ENCODE peak calls at places on chromosomes 1 and 21, in eight cellular contexts. One of them, this sample, is unnamed.

GRCh38 chr1:158679289-158679688 is 7.2 kb downstream of the SPTA1 start:
- DNase-seq in endothelial cell: no peak
- DNase-seq in bronchial epithelial cell: no peak
- DNase-seq in AG10803: no peak
- DNase-seq in mucosa of descending colon: no peak
- DNase-seq in progenitor cell of endocrine pancreas: no peak
- DNase-seq in heart right ventricle: no peak
- DNase-seq in HCT116: no peak
- DNase-seq in this sample: no peak

GRCh38 chr1:211257831-211258225 is 1.3 kb upstream of the RCOR3 start:
- DNase-seq in endothelial cell: no peak
- DNase-seq in bronchial epithelial cell: no peak
- DNase-seq in AG10803: peak; percentile 12
- DNase-seq in mucosa of descending colon: no peak
- DNase-seq in progenitor cell of endocrine pancreas: no peak
- DNase-seq in heart right ventricle: no peak
- DNase-seq in HCT116: no peak
- DNase-seq in this sample: no peak

GRCh38 chr1:154325583-154326545 is 539 bp downstream of the ATP8B2 start:
- DNase-seq in endothelial cell: peak; percentile 90
- DNase-seq in bronchial epithelial cell: peak; percentile 61
- DNase-seq in AG10803: peak; percentile 92
- DNase-seq in mucosa of descending colon: no peak
- DNase-seq in progenitor cell of endocrine pancreas: peak; percentile 64
- DNase-seq in heart right ventricle: peak; percentile 85
- DNase-seq in HCT116: peak; percentile 73
- DNase-seq in this sample: peak; percentile 76

GRCh38 chr1:218459878-218460277 is 114.7 kb downstream of the TGFB2 start:
- DNase-seq in endothelial cell: no peak
- DNase-seq in bronchial epithelial cell: peak; percentile 78
- DNase-seq in AG10803: peak; percentile 92
- DNase-seq in mucosa of descending colon: no peak
- DNase-seq in progenitor cell of endocrine pancreas: no peak
- DNase-seq in heart right ventricle: peak; percentile 44
- DNase-seq in HCT116: peak; percentile 59
- DNase-seq in this sample: no peak

GRCh38 chr1:230816018-230816417 is 52.3 kb downstream of the C1orf198 start:
- DNase-seq in endothelial cell: no peak
- DNase-seq in bronchial epithelial cell: no peak
- DNase-seq in AG10803: no peak
- DNase-seq in mucosa of descending colon: no peak
- DNase-seq in progenitor cell of endocrine pancreas: no peak
- DNase-seq in heart right ventricle: no peak
- DNase-seq in HCT116: no peak
- DNase-seq in this sample: no peak

GRCh38 chr1:232566093-232566492 is 63.8 kb downstream of the SIPA1L2 start:
- DNase-seq in endothelial cell: no peak
- DNase-seq in bronchial epithelial cell: no peak
- DNase-seq in AG10803: no peak
- DNase-seq in mucosa of descending colon: no peak
- DNase-seq in progenitor cell of endocrine pancreas: no peak
- DNase-seq in heart right ventricle: no peak
- DNase-seq in HCT116: no peak
- DNase-seq in this sample: no peak

GRCh38 chr1:44807364-44808062 is 362 bp upstream of the DYNLT4 start:
- DNase-seq in endothelial cell: peak; percentile 83
- DNase-seq in bronchial epithelial cell: peak; percentile 99
- DNase-seq in AG10803: peak; percentile 100
- DNase-seq in mucosa of descending colon: peak; percentile 96
- DNase-seq in progenitor cell of endocrine pancreas: peak; percentile 63
- DNase-seq in heart right ventricle: peak; percentile 99
- DNase-seq in HCT116: peak; percentile 98
- DNase-seq in this sample: peak; percentile 51

GRCh38 chr1:5978452-5978851 is 13.8 kb downstream of the NPHP4 start:
- DNase-seq in endothelial cell: no peak
- DNase-seq in bronchial epithelial cell: no peak
- DNase-seq in AG10803: no peak
- DNase-seq in mucosa of descending colon: no peak
- DNase-seq in progenitor cell of endocrine pancreas: no peak
- DNase-seq in heart right ventricle: no peak
- DNase-seq in HCT116: no peak
- DNase-seq in this sample: no peak

GRCh38 chr1:151165281-151165737 is 393 bp downstream of the LYSMD1 start:
- DNase-seq in endothelial cell: peak; percentile 17
- DNase-seq in bronchial epithelial cell: peak; percentile 16
- DNase-seq in AG10803: peak; percentile 59
- DNase-seq in mucosa of descending colon: peak; percentile 48
- DNase-seq in progenitor cell of endocrine pancreas: peak; percentile 15
- DNase-seq in heart right ventricle: peak; percentile 66
- DNase-seq in HCT116: no peak
- DNase-seq in this sample: peak; percentile 35

GRCh38 chr1:57258616-57259330 is 165.1 kb downstream of the DAB1 start:
- DNase-seq in endothelial cell: no peak
- DNase-seq in bronchial epithelial cell: no peak
- DNase-seq in AG10803: peak; percentile 71
- DNase-seq in mucosa of descending colon: no peak
- DNase-seq in progenitor cell of endocrine pancreas: no peak
- DNase-seq in heart right ventricle: no peak
- DNase-seq in HCT116: no peak
- DNase-seq in this sample: no peak

GRCh38 chr1:85278853-85279314 is 2.5 kb upstream of the BCL10 start:
- DNase-seq in endothelial cell: no peak
- DNase-seq in bronchial epithelial cell: peak; percentile 98
- DNase-seq in AG10803: peak; percentile 91
- DNase-seq in mucosa of descending colon: no peak
- DNase-seq in progenitor cell of endocrine pancreas: no peak
- DNase-seq in heart right ventricle: no peak
- DNase-seq in HCT116: peak; percentile 87
- DNase-seq in this sample: no peak

GRCh38 chr1:8284167-8284566 is 33.7 kb upstream of the SLC45A1 start:
- DNase-seq in endothelial cell: no peak
- DNase-seq in bronchial epithelial cell: peak; percentile 18
- DNase-seq in AG10803: peak; percentile 24
- DNase-seq in mucosa of descending colon: no peak
- DNase-seq in progenitor cell of endocrine pancreas: no peak
- DNase-seq in heart right ventricle: no peak
- DNase-seq in HCT116: no peak
- DNase-seq in this sample: no peak

GRCh38 chr1:211118407-211119102 is 15.4 kb downstream of the KCNH1 start:
- DNase-seq in endothelial cell: no peak
- DNase-seq in bronchial epithelial cell: no peak
- DNase-seq in AG10803: peak; percentile 29
- DNase-seq in mucosa of descending colon: no peak
- DNase-seq in progenitor cell of endocrine pancreas: no peak
- DNase-seq in heart right ventricle: no peak
- DNase-seq in HCT116: no peak
- DNase-seq in this sample: no peak

GRCh38 chr1:46456411-46456963 is 33.1 kb upstream of the DMBX1 start:
- DNase-seq in endothelial cell: no peak
- DNase-seq in bronchial epithelial cell: no peak
- DNase-seq in AG10803: peak; percentile 34
- DNase-seq in mucosa of descending colon: no peak
- DNase-seq in progenitor cell of endocrine pancreas: no peak
- DNase-seq in heart right ventricle: no peak
- DNase-seq in HCT116: no peak
- DNase-seq in this sample: no peak

GRCh38 chr1:218361298-218362065 is 16.3 kb downstream of the TGFB2 start:
- DNase-seq in endothelial cell: peak; percentile 15
- DNase-seq in bronchial epithelial cell: peak; percentile 42
- DNase-seq in AG10803: peak; percentile 62
- DNase-seq in mucosa of descending colon: no peak
- DNase-seq in progenitor cell of endocrine pancreas: no peak
- DNase-seq in heart right ventricle: no peak
- DNase-seq in HCT116: peak; percentile 31
- DNase-seq in this sample: no peak

GRCh38 chr1:220787069-220787614 is 429 bp downstream of the MTARC1 start:
- DNase-seq in endothelial cell: no peak
- DNase-seq in bronchial epithelial cell: peak; percentile 53
- DNase-seq in AG10803: no peak
- DNase-seq in mucosa of descending colon: peak; percentile 81
- DNase-seq in progenitor cell of endocrine pancreas: peak; percentile 52
- DNase-seq in heart right ventricle: no peak
- DNase-seq in HCT116: peak; percentile 51
- DNase-seq in this sample: no peak

GRCh38 chr1:203593723-203594122 is 32.9 kb upstream of the ATP2B4 start:
- DNase-seq in endothelial cell: no peak
- DNase-seq in bronchial epithelial cell: peak; percentile 62
- DNase-seq in AG10803: no peak
- DNase-seq in mucosa of descending colon: peak; percentile 73
- DNase-seq in progenitor cell of endocrine pancreas: no peak
- DNase-seq in heart right ventricle: no peak
- DNase-seq in HCT116: peak; percentile 23
- DNase-seq in this sample: no peak

GRCh38 chr1:161739865-161740566 is 9.6 kb upstream of the DUSP12 start:
- DNase-seq in endothelial cell: no peak
- DNase-seq in bronchial epithelial cell: no peak
- DNase-seq in AG10803: no peak
- DNase-seq in mucosa of descending colon: no peak
- DNase-seq in progenitor cell of endocrine pancreas: no peak
- DNase-seq in heart right ventricle: peak; percentile 12
- DNase-seq in HCT116: no peak
- DNase-seq in this sample: no peak

GRCh38 chr21:35342440-35342839 is 293.3 kb upstream of the RUNX1 start:
- DNase-seq in endothelial cell: no peak
- DNase-seq in bronchial epithelial cell: peak; percentile 16
- DNase-seq in AG10803: no peak
- DNase-seq in mucosa of descending colon: no peak
- DNase-seq in progenitor cell of endocrine pancreas: no peak
- DNase-seq in heart right ventricle: no peak
- DNase-seq in HCT116: no peak
- DNase-seq in this sample: no peak

GRCh38 chr21:35338881-35339632 is 290.0 kb upstream of the RUNX1 start:
- DNase-seq in endothelial cell: no peak
- DNase-seq in bronchial epithelial cell: no peak
- DNase-seq in AG10803: no peak
- DNase-seq in mucosa of descending colon: no peak
- DNase-seq in progenitor cell of endocrine pancreas: no peak
- DNase-seq in heart right ventricle: no peak
- DNase-seq in HCT116: no peak
- DNase-seq in this sample: no peak

GRCh38 chr21:35337573-35337972 is 288.5 kb upstream of the RUNX1 start:
- DNase-seq in endothelial cell: no peak
- DNase-seq in bronchial epithelial cell: no peak
- DNase-seq in AG10803: no peak
- DNase-seq in mucosa of descending colon: no peak
- DNase-seq in progenitor cell of endocrine pancreas: no peak
- DNase-seq in heart right ventricle: no peak
- DNase-seq in HCT116: no peak
- DNase-seq in this sample: no peak

GRCh38 chr21:35338281-35338680 is 289.2 kb upstream of the RUNX1 start:
- DNase-seq in endothelial cell: no peak
- DNase-seq in bronchial epithelial cell: no peak
- DNase-seq in AG10803: no peak
- DNase-seq in mucosa of descending colon: no peak
- DNase-seq in progenitor cell of endocrine pancreas: no peak
- DNase-seq in heart right ventricle: no peak
- DNase-seq in HCT116: no peak
- DNase-seq in this sample: no peak

GRCh38 chr21:35340273-35340672 is 291.2 kb upstream of the RUNX1 start:
- DNase-seq in endothelial cell: no peak
- DNase-seq in bronchial epithelial cell: no peak
- DNase-seq in AG10803: no peak
- DNase-seq in mucosa of descending colon: peak; percentile 48
- DNase-seq in progenitor cell of endocrine pancreas: no peak
- DNase-seq in heart right ventricle: no peak
- DNase-seq in HCT116: peak; percentile 22
- DNase-seq in this sample: no peak
- TF ChIP-seq CTCF in endothelial cell: no peak
- TF ChIP-seq CTCF in bronchial epithelial cell: no peak
- TF ChIP-seq CTCF in AG10803: no peak
- TF ChIP-seq CTCF in mucosa of descending colon: no peak
- TF ChIP-seq CTCF in progenitor cell of endocrine pancreas: no peak
- TF ChIP-seq CTCF in heart right ventricle: no peak
- TF ChIP-seq CTCF in HCT116: peak; percentile 19
- TF ChIP-seq CTCF in this sample: no peak

DNA sequence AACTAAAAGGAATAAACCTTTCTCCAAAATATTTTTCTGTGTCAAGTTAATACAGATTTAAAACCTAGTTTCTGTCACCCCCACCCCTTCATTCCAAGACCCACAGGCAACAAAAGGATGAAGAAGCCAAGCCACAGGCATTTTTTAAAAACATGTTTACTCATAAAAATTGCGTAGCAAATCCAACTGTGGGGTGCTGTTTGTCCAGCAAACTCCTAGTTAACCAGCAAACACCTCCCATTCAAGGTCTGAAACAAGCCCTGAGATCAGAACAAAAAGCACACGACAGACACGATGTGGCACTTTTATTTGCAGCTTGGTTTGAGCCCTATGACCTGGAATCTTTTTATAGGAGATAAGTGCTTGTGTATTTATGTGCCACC is 149.9 kb upstream of the CAMK1G start:
- DNase-seq in endothelial cell: no peak
- DNase-seq in bronchial epithelial cell: peak; percentile 87
- DNase-seq in AG10803: peak; percentile 68
- DNase-seq in mucosa of descending colon: no peak
- DNase-seq in progenitor cell of endocrine pancreas: no peak
- DNase-seq in heart right ventricle: no peak
- DNase-seq in HCT116: no peak
- DNase-seq in this sample: no peak
- TF ChIP-seq CTCF in endothelial cell: no peak
- TF ChIP-seq CTCF in bronchial epithelial cell: no peak
- TF ChIP-seq CTCF in AG10803: no peak
- TF ChIP-seq CTCF in mucosa of descending colon: no peak
- TF ChIP-seq CTCF in progenitor cell of endocrine pancreas: no peak
- TF ChIP-seq CTCF in heart right ventricle: no peak
- TF ChIP-seq CTCF in HCT116: no peak
- TF ChIP-seq CTCF in this sample: no peak

DNA sequence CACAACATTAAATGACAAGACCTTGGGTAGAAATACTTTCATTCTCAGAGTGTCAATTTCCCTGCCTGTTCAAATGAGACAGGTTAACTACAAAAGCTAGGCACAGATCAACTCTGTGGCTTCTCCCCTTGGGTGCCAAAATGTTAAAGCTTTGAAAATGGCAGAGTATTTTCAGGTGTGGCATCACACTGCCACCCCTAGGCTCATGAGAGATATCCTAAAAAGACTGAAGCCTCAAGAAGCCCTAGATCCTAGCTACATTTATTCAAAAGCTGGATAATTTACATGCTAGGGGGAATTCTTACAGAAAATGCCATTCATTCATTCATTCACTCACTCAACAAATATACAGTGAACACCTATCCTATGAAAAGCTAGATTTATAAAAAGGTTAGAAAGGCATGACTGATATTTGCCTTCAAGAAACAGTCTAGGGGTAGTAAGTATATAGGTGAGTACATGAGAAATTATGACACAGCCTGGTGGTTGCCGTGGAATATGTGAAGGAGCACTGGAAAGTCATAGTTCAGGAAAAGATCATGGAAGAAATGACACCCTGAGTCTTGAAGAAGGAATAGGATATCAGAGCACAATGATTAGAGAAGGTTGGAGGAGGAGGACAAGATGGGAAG is 15.9 kb upstream of the RAB4A start:
- DNase-seq in endothelial cell: no peak
- DNase-seq in bronchial epithelial cell: peak; percentile 40
- DNase-seq in AG10803: peak; percentile 17
- DNase-seq in mucosa of descending colon: no peak
- DNase-seq in progenitor cell of endocrine pancreas: no peak
- DNase-seq in heart right ventricle: no peak
- DNase-seq in HCT116: no peak
- DNase-seq in this sample: no peak
- TF ChIP-seq CTCF in endothelial cell: no peak
- TF ChIP-seq CTCF in bronchial epithelial cell: peak; percentile 53
- TF ChIP-seq CTCF in AG10803: peak; percentile 38
- TF ChIP-seq CTCF in mucosa of descending colon: no peak
- TF ChIP-seq CTCF in progenitor cell of endocrine pancreas: peak; percentile 34
- TF ChIP-seq CTCF in heart right ventricle: no peak
- TF ChIP-seq CTCF in HCT116: peak; percentile 62
- TF ChIP-seq CTCF in this sample: peak; percentile 58

GRCh38 chr1:213180833-213181232 is 129.8 kb downstream of the RPS6KC1 start:
- DNase-seq in endothelial cell: no peak
- DNase-seq in bronchial epithelial cell: no peak
- DNase-seq in AG10803: no peak
- DNase-seq in mucosa of descending colon: no peak
- DNase-seq in progenitor cell of endocrine pancreas: no peak
- DNase-seq in heart right ventricle: no peak
- DNase-seq in HCT116: no peak
- DNase-seq in this sample: no peak
- TF ChIP-seq CTCF in endothelial cell: no peak
- TF ChIP-seq CTCF in bronchial epithelial cell: no peak
- TF ChIP-seq CTCF in AG10803: no peak
- TF ChIP-seq CTCF in mucosa of descending colon: no peak
- TF ChIP-seq CTCF in progenitor cell of endocrine pancreas: no peak
- TF ChIP-seq CTCF in heart right ventricle: no peak
- TF ChIP-seq CTCF in HCT116: no peak
- TF ChIP-seq CTCF in this sample: no peak